ENCODE peak calls at places on chromosomes 7 and 10, in five cellular contexts. Y is stomach, N is IMR-90, S is tibial nerve, G is HCT116. V is an unnamed sample.

GRCh38 chr7:144820557-144820956 is 15.3 kb downstream of the TPK1 start:
- DNase-seq in Y (no peak), N (no peak), S (no peak), G (no peak), V (no peak)

GRCh38 chr7:142539901-142540300 is 209.4 kb upstream of the PRSS1 start:
- DNase-seq in Y (no peak), N (peak; percentile 90), S (no peak), G (no peak), V (peak; percentile 72)

GRCh38 chr7:93910076-93910994 is 4.0 kb downstream of the GNGT1 start:
- DNase-seq in Y (no peak), N (peak; percentile 84), S (peak; percentile 70), G (no peak), V (peak; percentile 86)

GRCh38 chr7:97307521-97308108 is 190.1 kb downstream of the SDHAF3 start:
- DNase-seq in Y (no peak), N (peak; percentile 0), S (no peak), G (no peak), V (no peak)

GRCh38 chr10:7587865-7588188 is 78.9 kb downstream of the ITIH5 start:
- DNase-seq in Y (no peak), N (no peak), S (no peak), G (no peak), V (no peak)

GRCh38 chr7:94679341-94679740 is 23.4 kb upstream of the SGCE start:
- DNase-seq in Y (no peak), N (peak; percentile 59), S (no peak), G (no peak), V (no peak)

GRCh38 chr7:158587425-158588084 is at the start of gene PTPRN2:
- DNase-seq in Y (peak; percentile 77), N (peak; percentile 42), S (peak; percentile 17), G (no peak), V (peak; percentile 11)

GRCh38 chr7:118352854-118353453 is 128.4 kb downstream of the ANKRD7 start:
- DNase-seq in Y (no peak), N (no peak), S (no peak), G (peak; percentile 52), V (no peak)

GRCh38 chr10:69408318-69409175 is 8.2 kb downstream of the TACR2 start:
- DNase-seq in Y (peak; percentile 97), N (peak; percentile 89), S (peak; percentile 86), G (peak; percentile 88), V (peak; percentile 80)
- TF ChIP-seq POLR2A in Y (no peak), N (no peak), S (peak; percentile 7), G (peak; percentile 43), V (peak; percentile 17)

GRCh38 chr7:127375626-127376025 is 16.9 kb downstream of the ZNF800 start:
- DNase-seq in Y (no peak), N (no peak), S (no peak), G (no peak), V (no peak)

GRCh38 chr7:127379642-127380041 is 12.9 kb downstream of the ZNF800 start:
- DNase-seq in Y (no peak), N (no peak), S (no peak), G (no peak), V (no peak)

GRCh38 chr7:127378537-127378936 is 14.0 kb downstream of the ZNF800 start:
- DNase-seq in Y (no peak), N (no peak), S (no peak), G (no peak), V (no peak)

GRCh38 chr7:127377425-127377824 is 15.1 kb downstream of the ZNF800 start:
- DNase-seq in Y (no peak), N (no peak), S (no peak), G (no peak), V (no peak)

DNA sequence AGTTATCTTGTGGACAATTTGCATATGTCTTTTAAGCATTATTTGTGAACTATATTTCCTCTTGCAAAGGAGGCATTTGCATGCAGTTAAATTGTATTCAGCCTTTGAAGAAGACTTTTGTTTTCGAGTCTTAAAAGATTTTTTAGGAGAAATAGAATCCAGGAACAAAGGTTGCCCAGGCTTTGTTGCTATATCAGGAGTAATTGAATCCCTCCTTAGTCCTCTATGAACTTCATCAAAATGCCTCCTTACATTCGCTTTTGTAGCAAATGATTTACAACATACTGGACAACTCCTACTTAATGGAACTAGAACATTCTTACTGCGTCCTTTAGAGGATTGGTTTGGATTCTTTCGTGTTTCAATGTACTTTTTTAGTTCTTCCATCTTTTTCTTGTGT is 18.3 kb downstream of the ZNF800 start:
- DNase-seq in Y (no peak), N (no peak), S (no peak), G (no peak), V (no peak)
- H3K4me1 ChIP-seq in Y (peaks cover 6% of the 10 kb centered on the region), N (no peaks in the 10 kb centered on the region), S (no peaks in the 10 kb centered on the region), G (no peaks in the 10 kb centered on the region), V (peaks cover 11% of the 10 kb centered on the region)

DNA sequence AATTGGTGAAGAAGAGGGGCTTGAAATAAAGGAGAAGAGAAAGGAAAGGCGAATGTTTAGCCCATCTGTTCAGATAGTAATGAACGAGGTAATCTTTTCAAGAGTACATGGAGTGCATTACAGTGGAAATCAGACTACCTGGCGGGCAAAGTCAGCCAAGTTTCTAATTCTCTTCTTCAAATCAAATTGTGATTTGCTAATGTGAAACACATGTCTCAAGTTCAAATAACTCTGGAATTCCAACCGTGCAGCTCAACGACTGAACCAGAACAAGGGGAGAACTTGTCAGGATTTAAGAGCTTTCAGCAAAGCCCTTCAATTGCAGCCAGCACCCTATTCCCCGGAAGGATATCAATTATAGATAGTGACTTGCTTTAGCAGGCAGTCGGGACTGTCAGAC is 216.9 kb downstream of the GLI3 start:
- DNase-seq in Y (no peak), N (no peak), S (no peak), G (no peak), V (no peak)
- H3K27me3 ChIP-seq in Y (no peaks in the 10 kb centered on the region), N (no peaks in the 10 kb centered on the region), S (no peaks in the 10 kb centered on the region), G (peaks cover 22% of the 10 kb centered on the region), V (no peaks in the 10 kb centered on the region)

GRCh38 chr10:4080225-4080624 is 295.2 kb upstream of the KLF6 start:
- DNase-seq in Y (no peak), N (no peak), S (no peak), G (no peak), V (no peak)
- TF ChIP-seq POLR2A in Y (no peak), N (no peak), S (no peak), G (no peak), V (no peak)

GRCh38 chr7:47780555-47780954 is 167.7 kb downstream of the PKD1L1 start:
- DNase-seq in Y (no peak), N (no peak), S (no peak), G (no peak), V (no peak)
- H3K4me1 ChIP-seq in Y (no peaks in the 10 kb centered on the region), N (peaks cover 19% of the 10 kb centered on the region), S (peaks cover 24% of the 10 kb centered on the region), G (peaks cover 50% of the 10 kb centered on the region), V (peaks cover 30% of the 10 kb centered on the region)

GRCh38 chr10:29055091-29055490 is 233.8 kb upstream of the LYZL1 start:
- DNase-seq in Y (no peak), N (no peak), S (no peak), G (no peak), V (no peak)

GRCh38 chr10:29048506-29048905 is 240.4 kb upstream of the LYZL1 start:
- DNase-seq in Y (no peak), N (no peak), S (no peak), G (no peak), V (no peak)

DNA sequence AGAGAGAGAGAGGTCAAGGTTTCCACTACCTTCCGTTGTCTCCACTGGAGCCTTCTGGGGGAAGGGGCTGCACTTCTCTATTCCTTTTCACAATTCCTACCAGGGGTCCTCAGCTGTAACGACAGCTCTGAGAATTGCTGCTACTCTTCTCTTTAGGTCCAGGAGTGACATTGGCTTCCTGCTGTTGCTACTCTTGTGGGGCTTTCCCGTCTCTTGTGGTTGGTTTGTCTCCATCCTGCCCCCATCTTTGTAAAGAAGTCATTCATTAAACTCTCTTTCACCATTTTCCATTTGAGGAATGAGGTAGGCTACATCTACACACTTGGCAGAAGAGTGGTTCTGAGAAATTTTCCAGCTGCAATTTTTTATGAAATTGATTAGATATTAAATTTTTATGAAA is 238.8 kb upstream of the LYZL1 start:
- DNase-seq in Y (no peak), N (no peak), S (no peak), G (no peak), V (no peak)
- H3K27me3 ChIP-seq in Y (no peaks in the 10 kb centered on the region), N (peaks cover 36% of the 10 kb centered on the region), S (no peaks in the 10 kb centered on the region), G (no peaks in the 10 kb centered on the region), V (peaks cover 2% of the 10 kb centered on the region)

DNA sequence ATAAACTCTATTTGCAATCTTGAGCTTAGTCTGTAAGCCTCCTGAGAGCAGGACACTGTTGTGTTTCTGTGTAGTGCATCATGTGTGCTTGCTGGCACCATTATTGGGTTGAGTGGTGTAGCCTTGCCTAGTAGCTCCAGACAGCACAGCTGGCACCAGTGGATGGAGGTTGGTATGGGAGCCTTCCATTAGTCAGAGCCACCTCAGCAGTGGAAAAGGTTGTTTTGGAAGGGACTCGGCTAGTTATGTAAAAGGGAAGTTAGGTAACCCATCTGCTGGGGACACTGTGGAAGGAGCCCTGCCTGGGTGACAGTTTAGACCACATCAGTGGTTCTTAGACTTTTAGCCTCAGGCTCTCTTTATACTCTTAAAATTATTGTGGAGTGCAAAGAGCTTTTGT is 16.3 kb downstream of the MINDY4 start:
- DNase-seq in Y (no peak), N (no peak), S (no peak), G (no peak), V (no peak)
- TF ChIP-seq POLR2A in Y (no peak), N (no peak), S (no peak), G (no peak), V (no peak)